ENCODE peak calls at places on chromosomes 4 and X, in four cellular contexts. One of them, this sample, is unnamed.

GRCh38 chr4:122065915-122066314 is 86.2 kb upstream of the BLTP1 start:
- DNase-seq in cerebellar cortex: no peak
- DNase-seq in cardiac muscle cell: no peak
- DNase-seq in activated CD8-positive, alpha-beta T cell treated with anti-CD3 and anti-CD28 coated beads, Interleukin-2, amount 10 ng/mL, durations not matched to agents 7 days and 5 days: no peak
- DNase-seq in this sample: no peak

GRCh38 chr4:150952167-150952845 is 62.8 kb downstream of the LRBA start:
- DNase-seq in activated CD8-positive, alpha-beta T cell treated with anti-CD3 and anti-CD28 coated beads, Interleukin-2, amount 10 ng/mL, durations not matched to agents 7 days and 5 days: no peak
- DNase-seq in cardiac muscle cell: no peak
- DNase-seq in cerebellar cortex: no peak
- DNase-seq in this sample: no peak

GRCh38 chr4:139768913-139769312 is 103.3 kb downstream of the MGST2 start:
- DNase-seq in activated CD8-positive, alpha-beta T cell treated with anti-CD3 and anti-CD28 coated beads, Interleukin-2, amount 10 ng/mL, durations not matched to agents 7 days and 5 days: no peak
- DNase-seq in cerebellar cortex: no peak
- DNase-seq in cardiac muscle cell: no peak
- DNase-seq in this sample: no peak

GRCh38 chr4:88146891-88147290 is 11.5 kb downstream of the ABCG2 start:
- DNase-seq in cerebellar cortex: no peak
- DNase-seq in cardiac muscle cell: no peak
- DNase-seq in activated CD8-positive, alpha-beta T cell treated with anti-CD3 and anti-CD28 coated beads, Interleukin-2, amount 10 ng/mL, durations not matched to agents 7 days and 5 days: no peak
- DNase-seq in this sample: no peak

GRCh38 chr4:128488055-128488705 is 200.6 kb upstream of the PGRMC2 start:
- DNase-seq in activated CD8-positive, alpha-beta T cell treated with anti-CD3 and anti-CD28 coated beads, Interleukin-2, amount 10 ng/mL, durations not matched to agents 7 days and 5 days: no peak
- DNase-seq in cardiac muscle cell: no peak
- DNase-seq in cerebellar cortex: no peak
- DNase-seq in this sample: no peak

GRCh38 chr4:125368684-125369083 is 53.9 kb downstream of the FAT4 start:
- DNase-seq in cerebellar cortex: no peak
- DNase-seq in cardiac muscle cell: peak
- DNase-seq in activated CD8-positive, alpha-beta T cell treated with anti-CD3 and anti-CD28 coated beads, Interleukin-2, amount 10 ng/mL, durations not matched to agents 7 days and 5 days: no peak
- DNase-seq in this sample: no peak

GRCh38 chrX:105658136-105658535 is 164.2 kb upstream of the NRK start:
- DNase-seq in cardiac muscle cell: peak
- DNase-seq in cerebellar cortex: no peak
- DNase-seq in activated CD8-positive, alpha-beta T cell treated with anti-CD3 and anti-CD28 coated beads, Interleukin-2, amount 10 ng/mL, durations not matched to agents 7 days and 5 days: no peak
- DNase-seq in this sample: no peak

GRCh38 chrX:129930941-129931410 is 25.0 kb downstream of the UTP14A start:
- DNase-seq in cerebellar cortex: peak
- DNase-seq in activated CD8-positive, alpha-beta T cell treated with anti-CD3 and anti-CD28 coated beads, Interleukin-2, amount 10 ng/mL, durations not matched to agents 7 days and 5 days: no peak
- DNase-seq in cardiac muscle cell: peak
- DNase-seq in this sample: peak

GRCh38 chr4:32002037-32002747 is 1282.0 kb downstream of the PCDH7 start:
- DNase-seq in activated CD8-positive, alpha-beta T cell treated with anti-CD3 and anti-CD28 coated beads, Interleukin-2, amount 10 ng/mL, durations not matched to agents 7 days and 5 days: no peak
- DNase-seq in cardiac muscle cell: no peak
- DNase-seq in cerebellar cortex: no peak
- DNase-seq in this sample: no peak

This sample was measured in Ammon's horn.